ENCODE peak calls at places on chromosomes 2 and 18, in six cellular contexts. G, I, M, F, U and W are unnamed samples.

GRCh38 chr2:221458588-221458987 is 113.5 kb downstream of the EPHA4 start:
- DNase-seq in I (no peak), U (no peak), G (no peak), F (no peak), M (no peak), W (no peak)

GRCh38 chr18:49189772-49190171 is 239.0 kb upstream of the SMAD7 start:
- DNase-seq in M (no peak), F (no peak), G (peak), U (no peak), I (no peak), W (no peak)

GRCh38 chr2:95836151-95836550 is 155.5 kb downstream of the ANKRD36C start:
- DNase-seq in G (no peak), U (no peak), I (no peak), M (no peak), F (no peak), W (no peak)

GRCh38 chr18:37138456-37138855 is 309.5 kb downstream of the KIAA1328 start:
- DNase-seq in U (no peak), I (no peak), M (no peak), F (no peak), G (no peak), W (no peak)

GRCh38 chr2:239889641-239890055 is 135.5 kb downstream of the NDUFA10 start:
- DNase-seq in U (no peak), F (no peak), I (no peak), G (peak), M (no peak), W (no peak)

GRCh38 chr2:95392320-95392719 is 10.2 kb upstream of the FAHD2A start:
- DNase-seq in U (no peak), F (no peak), G (no peak), I (no peak), M (no peak), W (no peak)

GRCh38 chr2:171434671-171434980 is 600 bp downstream of the DCAF17 start:
- DNase-seq in I (no peak), U (no peak), G (no peak), F (peak), M (no peak), W (no peak)

GRCh38 chr2:13240789-13241487 is 524.2 kb downstream of the TRIB2 start:
- DNase-seq in F (no peak), M (no peak), U (peak), G (no peak), I (no peak), W (no peak)

GRCh38 chr18:12318334-12318697 is 10.3 kb downstream of the TUBB6 start:
- DNase-seq in M (no peak), I (no peak), G (no peak), U (no peak), F (no peak), W (no peak)

GRCh38 chr2:234823877-234824376 is 127.9 kb upstream of the SH3BP4 start:
- DNase-seq in G (peak), F (no peak), M (peak), U (no peak), I (peak), W (peak)